ENCODE peak calls at places on chromosomes 5 and 9, in six cellular contexts. One of them, this sample, is unnamed.

GRCh38 chr5:36145311-36145710 is 6.4 kb downstream of the LMBRD2 start:
- DNase-seq in nucleus accumbens: no peak
- DNase-seq in dorsolateral prefrontal cortex: no peak
- DNase-seq in AG09319: no peak
- DNase-seq in heart right ventricle: no peak
- DNase-seq in HEK293T: no peak
- DNase-seq in this sample: no peak

GRCh38 chr5:133410335-133410828 is 202.0 kb downstream of the FSTL4 start:
- DNase-seq in AG09319: no peak
- DNase-seq in dorsolateral prefrontal cortex: no peak
- DNase-seq in heart right ventricle: no peak
- DNase-seq in HEK293T: no peak
- DNase-seq in nucleus accumbens: no peak
- DNase-seq in this sample: no peak

GRCh38 chr5:134138416-134139376 is 24.2 kb downstream of the TCF7 start:
- DNase-seq in nucleus accumbens: no peak
- DNase-seq in HEK293T: no peak
- DNase-seq in dorsolateral prefrontal cortex: peak; percentile 18
- DNase-seq in heart right ventricle: no peak
- DNase-seq in AG09319: no peak
- DNase-seq in this sample: no peak

GRCh38 chr5:33260098-33260497 is 180.7 kb upstream of the TARS1 start:
- DNase-seq in AG09319: no peak
- DNase-seq in HEK293T: no peak
- DNase-seq in dorsolateral prefrontal cortex: no peak
- DNase-seq in nucleus accumbens: no peak
- DNase-seq in heart right ventricle: no peak
- DNase-seq in this sample: no peak

GRCh38 chr5:39164016-39164415 is 55.3 kb downstream of the FYB1 start:
- DNase-seq in HEK293T: no peak
- DNase-seq in AG09319: no peak
- DNase-seq in dorsolateral prefrontal cortex: no peak
- DNase-seq in heart right ventricle: no peak
- DNase-seq in nucleus accumbens: no peak
- DNase-seq in this sample: no peak

GRCh38 chr5:64811050-64811640 is 42.4 kb downstream of the CWC27 start:
- DNase-seq in heart right ventricle: no peak
- DNase-seq in HEK293T: peak; percentile 25
- DNase-seq in nucleus accumbens: no peak
- DNase-seq in dorsolateral prefrontal cortex: no peak
- DNase-seq in AG09319: peak; percentile 40
- DNase-seq in this sample: no peak

GRCh38 chr9:38228331-38229122 is 159.5 kb upstream of the SHB start:
- DNase-seq in HEK293T: no peak
- DNase-seq in nucleus accumbens: no peak
- DNase-seq in dorsolateral prefrontal cortex: no peak
- DNase-seq in heart right ventricle: no peak
- DNase-seq in AG09319: no peak
- DNase-seq in this sample: no peak

GRCh38 chr5:135371738-135372232 is 27.2 kb downstream of the MACROH2A1 start:
- DNase-seq in nucleus accumbens: no peak
- DNase-seq in heart right ventricle: no peak
- DNase-seq in HEK293T: no peak
- DNase-seq in AG09319: no peak
- DNase-seq in dorsolateral prefrontal cortex: no peak
- DNase-seq in this sample: no peak

GRCh38 chr5:109857405-109858031 is 167.8 kb downstream of the MAN2A1 start:
- DNase-seq in HEK293T: no peak
- DNase-seq in heart right ventricle: no peak
- DNase-seq in dorsolateral prefrontal cortex: no peak
- DNase-seq in nucleus accumbens: no peak
- DNase-seq in AG09319: no peak
- DNase-seq in this sample: no peak

GRCh38 chr5:58156977-58157701 is 302.7 kb downstream of the PLK2 start:
- DNase-seq in heart right ventricle: no peak
- DNase-seq in AG09319: no peak
- DNase-seq in HEK293T: no peak
- DNase-seq in nucleus accumbens: no peak
- DNase-seq in dorsolateral prefrontal cortex: peak; percentile 44
- DNase-seq in this sample: no peak

GRCh38 chr5:43244823-43245565 is 53.0 kb downstream of the NIM1K start:
- DNase-seq in heart right ventricle: no peak
- DNase-seq in HEK293T: no peak
- DNase-seq in dorsolateral prefrontal cortex: no peak
- DNase-seq in nucleus accumbens: no peak
- DNase-seq in AG09319: no peak
- DNase-seq in this sample: no peak

GRCh38 chr5:107218457-107219193 is 452.1 kb downstream of the EFNA5 start:
- DNase-seq in AG09319: no peak
- DNase-seq in dorsolateral prefrontal cortex: no peak
- DNase-seq in nucleus accumbens: no peak
- DNase-seq in heart right ventricle: no peak
- DNase-seq in HEK293T: no peak
- DNase-seq in this sample: no peak

GRCh38 chr5:4093970-4094369 is 498.3 kb downstream of the IRX1 start:
- DNase-seq in heart right ventricle: no peak
- DNase-seq in dorsolateral prefrontal cortex: no peak
- DNase-seq in AG09319: no peak
- DNase-seq in HEK293T: no peak
- DNase-seq in nucleus accumbens: no peak
- DNase-seq in this sample: no peak

GRCh38 chr5:109146611-109147010 is 263.2 kb downstream of the PJA2 start:
- DNase-seq in AG09319: no peak
- DNase-seq in dorsolateral prefrontal cortex: no peak
- DNase-seq in HEK293T: no peak
- DNase-seq in nucleus accumbens: no peak
- DNase-seq in heart right ventricle: no peak
- DNase-seq in this sample: no peak

GRCh38 chr5:4348418-4348817 is 752.8 kb downstream of the IRX1 start:
- DNase-seq in HEK293T: no peak
- DNase-seq in AG09319: no peak
- DNase-seq in heart right ventricle: no peak
- DNase-seq in dorsolateral prefrontal cortex: no peak
- DNase-seq in nucleus accumbens: no peak
- DNase-seq in this sample: no peak

GRCh38 chr5:55307383-55308253 is at the start of the genes DHX29 and MTREX:
- DNase-seq in AG09319: peak; percentile 70
- DNase-seq in dorsolateral prefrontal cortex: peak; percentile 89
- DNase-seq in nucleus accumbens: peak; percentile 84
- DNase-seq in HEK293T: peak; percentile 88
- DNase-seq in heart right ventricle: peak; percentile 90
- DNase-seq in this sample: peak; percentile 92

GRCh38 chr5:157912621-157913325 is 53.8 kb upstream of the CLINT1 start:
- DNase-seq in AG09319: no peak
- DNase-seq in heart right ventricle: no peak
- DNase-seq in HEK293T: no peak
- DNase-seq in nucleus accumbens: no peak
- DNase-seq in dorsolateral prefrontal cortex: no peak
- DNase-seq in this sample: no peak

GRCh38 chr9:87567566-87567965 is 69.9 kb downstream of the DAPK1 start:
- DNase-seq in nucleus accumbens: no peak
- DNase-seq in AG09319: no peak
- DNase-seq in heart right ventricle: no peak
- DNase-seq in dorsolateral prefrontal cortex: no peak
- DNase-seq in HEK293T: no peak
- DNase-seq in this sample: no peak

GRCh38 chr5:3335301-3335700 is 260.3 kb upstream of the IRX1 start:
- DNase-seq in heart right ventricle: no peak
- DNase-seq in AG09319: no peak
- DNase-seq in HEK293T: no peak
- DNase-seq in dorsolateral prefrontal cortex: no peak
- DNase-seq in nucleus accumbens: no peak
- DNase-seq in this sample: no peak

GRCh38 chr5:151780348-151780747 is 8.6 kb downstream of the G3BP1 start:
- DNase-seq in dorsolateral prefrontal cortex: no peak
- DNase-seq in nucleus accumbens: no peak
- DNase-seq in HEK293T: peak; percentile 15
- DNase-seq in AG09319: no peak
- DNase-seq in heart right ventricle: no peak
- DNase-seq in this sample: no peak

GRCh38 chr9:130298663-130299279 is 33.2 kb downstream of the HMCN2 start:
- DNase-seq in dorsolateral prefrontal cortex: no peak
- DNase-seq in HEK293T: peak; percentile 45
- DNase-seq in heart right ventricle: no peak
- DNase-seq in AG09319: no peak
- DNase-seq in nucleus accumbens: no peak
- DNase-seq in this sample: no peak

GRCh38 chr9:131887680-131888079 is 147.8 kb upstream of the RAPGEF1 start:
- DNase-seq in dorsolateral prefrontal cortex: no peak
- DNase-seq in nucleus accumbens: no peak
- DNase-seq in HEK293T: no peak
- DNase-seq in heart right ventricle: no peak
- DNase-seq in AG09319: no peak
- DNase-seq in this sample: no peak

GRCh38 chr5:132471944-132472343 is 18.6 kb downstream of the IRF1 start:
- DNase-seq in AG09319: no peak
- DNase-seq in nucleus accumbens: no peak
- DNase-seq in dorsolateral prefrontal cortex: no peak
- DNase-seq in HEK293T: no peak
- DNase-seq in heart right ventricle: no peak
- DNase-seq in this sample: no peak

GRCh38 chr9:83538172-83538889 is at the start of gene FRMD3:
- DNase-seq in HEK293T: peak; percentile 81
- DNase-seq in dorsolateral prefrontal cortex: peak; percentile 31
- DNase-seq in AG09319: peak; percentile 40
- DNase-seq in nucleus accumbens: no peak
- DNase-seq in heart right ventricle: peak; percentile 91
- DNase-seq in this sample: peak; percentile 20

GRCh38 chr5:169085656-169086055 is 215.3 kb downstream of the SLIT3 start:
- DNase-seq in dorsolateral prefrontal cortex: no peak
- DNase-seq in HEK293T: no peak
- DNase-seq in heart right ventricle: no peak
- DNase-seq in AG09319: no peak
- DNase-seq in nucleus accumbens: no peak
- DNase-seq in this sample: no peak

GRCh38 chr9:129162901-129163670 is 15.0 kb downstream of the IER5L start:
- DNase-seq in AG09319: no peak
- DNase-seq in dorsolateral prefrontal cortex: no peak
- DNase-seq in HEK293T: no peak
- DNase-seq in nucleus accumbens: no peak
- DNase-seq in heart right ventricle: no peak
- DNase-seq in this sample: no peak

GRCh38 chr5:40578501-40579451 is 100.9 kb upstream of the PTGER4 start:
- DNase-seq in dorsolateral prefrontal cortex: no peak
- DNase-seq in HEK293T: no peak
- DNase-seq in heart right ventricle: no peak
- DNase-seq in AG09319: no peak
- DNase-seq in nucleus accumbens: no peak
- DNase-seq in this sample: no peak

GRCh38 chr5:151448038-151448985 is 909 bp downstream of the SLC36A1 start:
- DNase-seq in HEK293T: peak; percentile 14
- DNase-seq in heart right ventricle: no peak
- DNase-seq in nucleus accumbens: peak; percentile 49
- DNase-seq in dorsolateral prefrontal cortex: no peak
- DNase-seq in AG09319: no peak
- DNase-seq in this sample: no peak

GRCh38 chr5:144131256-144131655 is 39.2 kb downstream of the YIPF5 start:
- DNase-seq in heart right ventricle: no peak
- DNase-seq in dorsolateral prefrontal cortex: no peak
- DNase-seq in HEK293T: no peak
- DNase-seq in nucleus accumbens: no peak
- DNase-seq in AG09319: no peak
- DNase-seq in this sample: no peak

GRCh38 chr5:171422902-171423663 is 3.6 kb downstream of the FGF18 start:
- DNase-seq in HEK293T: no peak
- DNase-seq in AG09319: no peak
- DNase-seq in nucleus accumbens: no peak
- DNase-seq in dorsolateral prefrontal cortex: peak; percentile 11
- DNase-seq in heart right ventricle: no peak
- DNase-seq in this sample: no peak

This sample was measured in hippocampal formation.